ENCODE peak calls at places on chromosomes 7 and 10, in six cellular contexts. B is aorta, J is Right ventricle myocardium superior, A is HCEC 1CT, V is body of pancreas, K is AG08396. I is an unnamed sample.

GRCh38 chr7:102873470-102874165 is 39.2 kb upstream of the LRRC17 start:
- DNase-seq in A (peak; percentile 20), B (no peak), J (no peak), V (no peak), K (no peak), I (no peak)

GRCh38 chr7:132138817-132139216 is 437.5 kb downstream of the PLXNA4 start:
- DNase-seq in J (no peak), B (no peak), K (no peak), A (no peak), V (no peak), I (no peak)

GRCh38 chr10:34721201-34721840 is 93.8 kb downstream of the PARD3 start:
- DNase-seq in V (no peak), B (no peak), K (peak; percentile 59), A (peak; percentile 70), J (no peak), I (no peak)

GRCh38 chr7:125661-126060 is 66.7 kb upstream of the FAM20C start:
- DNase-seq in J (no peak), V (no peak), K (no peak), A (no peak), B (no peak), I (no peak)

GRCh38 chr10:4885142-4885541 is 59.1 kb downstream of the AKR1E2 start:
- DNase-seq in K (no peak), V (no peak), B (no peak), J (no peak), A (no peak), I (no peak)

GRCh38 chr7:130900471-130901076 is 166.6 kb upstream of the KLF14 start:
- DNase-seq in B (no peak), K (no peak), V (no peak), J (no peak), A (no peak), I (no peak)

GRCh38 chr7:47912332-47912731 is 35.9 kb downstream of the PKD1L1 start:
- DNase-seq in B (no peak), V (no peak), K (no peak), J (no peak), A (no peak), I (no peak)

GRCh38 chr7:116327135-116327534 is 116.8 kb downstream of the TES start:
- DNase-seq in B (no peak), K (no peak), V (no peak), J (no peak), A (no peak), I (no peak)

GRCh38 chr10:15426558-15426957 is 55.5 kb upstream of the FAM171A1 start:
- DNase-seq in J (no peak), V (no peak), B (no peak), K (no peak), A (no peak), I (no peak)

GRCh38 chr10:6578221-6579192 is 1.6 kb downstream of the PRKCQ start:
- DNase-seq in B (no peak), V (no peak), A (no peak), J (no peak), K (no peak), I (no peak)

GRCh38 chr7:74051629-74052410 is 23.8 kb downstream of the ELN start:
- DNase-seq in B (peak; percentile 70), K (no peak), V (peak; percentile 69), J (no peak), A (peak; percentile 31), I (no peak)

GRCh38 chr7:14374336-14374735 is 384.9 kb upstream of the ETV1 start:
- DNase-seq in B (no peak), J (no peak), V (no peak), A (no peak), K (no peak), I (no peak)